ENCODE peak calls at places on chromosomes 2 and 18, in eight cellular contexts. V is K562, G is HCT116, I is H1, M is GM23338, T is HepG2, Q is GM12878, J is endothelial cell of umbilical vein. P is an unnamed sample.

GRCh38 chr18:69954719-69955118 is 7.0 kb upstream of the CD226 start:
- DNase-seq in V (no peak), G (no peak), I (no peak), M (no peak), T (no peak), Q (no peak), J (no peak), P (no peak)

GRCh38 chr18:37425182-37425581 is 140.4 kb downstream of the CELF4 start:
- DNase-seq in V (no peak), G (no peak), I (no peak), M (no peak), T (no peak), Q (no peak), J (no peak), P (peak)

GRCh38 chr2:64228126-64228678 is 84.0 kb upstream of the PELI1 start:
- DNase-seq in V (peak), G (peak), I (peak), M (peak), T (peak), Q (peak), J (peak), P (peak)

GRCh38 chr2:231718799-231719198 is 10.5 kb downstream of the PTMA start:
- DNase-seq in V (no peak), G (no peak), I (no peak), M (no peak), T (no peak), Q (no peak), J (no peak), P (no peak)

GRCh38 chr2:233441161-233442027 is 87.1 kb downstream of the DGKD start:
- DNase-seq in V (no peak), G (no peak), I (no peak), M (no peak), T (no peak), Q (no peak), J (no peak), P (no peak)

GRCh38 chr2:197599285-197599965 is 76.0 kb downstream of the RFTN2 start:
- DNase-seq in V (peak), G (peak), I (no peak), M (peak), T (peak), Q (no peak), J (peak), P (no peak)

GRCh38 chr2:217481577-217481976 is 521.2 kb downstream of the TNS1 start:
- DNase-seq in V (no peak), G (no peak), I (no peak), M (no peak), T (no peak), Q (no peak), J (no peak), P (no peak)

GRCh38 chr2:209549589-209549988 is 125.7 kb downstream of the MAP2 start:
- DNase-seq in V (no peak), G (no peak), I (no peak), M (no peak), T (no peak), Q (no peak), J (no peak), P (no peak)

GRCh38 chr2:191462370-191462769 is 215.6 kb upstream of the NABP1 start:
- DNase-seq in V (no peak), G (no peak), I (no peak), M (no peak), T (no peak), Q (no peak), J (no peak), P (no peak)

GRCh38 chr2:155060906-155061305 is 362.4 kb downstream of the KCNJ3 start:
- DNase-seq in V (no peak), G (no peak), I (no peak), M (no peak), T (no peak), Q (no peak), J (no peak), P (no peak)

DNA sequence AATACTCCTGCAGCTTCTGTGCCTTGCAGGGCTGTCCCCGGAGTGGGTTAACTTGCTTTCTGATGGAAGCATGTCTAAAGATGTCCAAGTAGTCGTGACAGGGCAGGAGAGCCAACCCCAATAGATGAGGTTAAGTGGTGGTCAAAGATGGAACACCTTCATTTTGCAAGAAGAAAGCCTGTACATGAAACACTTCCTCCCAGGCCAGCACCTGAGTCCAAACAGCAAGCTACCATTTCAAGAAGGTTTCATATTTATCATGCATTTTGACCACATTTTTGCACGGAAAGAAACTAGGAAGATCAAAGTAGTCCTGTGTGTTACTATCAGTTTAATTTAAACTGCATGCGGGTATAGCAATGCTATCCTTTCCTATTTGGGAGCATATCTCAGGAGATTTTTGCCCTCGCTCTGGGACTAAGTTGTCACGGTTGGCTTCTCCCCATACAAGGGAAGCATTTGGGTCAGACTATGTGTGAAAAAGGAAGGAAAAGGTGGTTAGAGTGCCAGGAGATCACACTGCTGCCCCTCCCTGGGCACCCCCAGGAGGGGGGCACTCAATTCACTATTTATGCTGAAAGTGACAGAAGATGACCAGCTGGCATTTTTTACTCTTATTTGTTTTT is 187.6 kb downstream of the ZNF521 start:
- DNase-seq in V (no peak), G (no peak), I (no peak), M (no peak), T (no peak), Q (no peak), J (no peak), P (no peak)
- H3K4me3 ChIP-seq in V (no peak), G (no peak), I (no peak), M (no peak), T (no peak), Q (peak), J (peak), P (no peak)

GRCh38 chr2:207256476-207257207 is 90.9 kb upstream of the KLF7 start:
- DNase-seq in V (no peak), G (no peak), I (no peak), M (no peak), T (no peak), Q (no peak), J (no peak), P (no peak)
- TF ChIP-seq POLR2AphosphoS5 in V (no peak), G (no peak), I (no peak), M (no peak), T (no peak), Q (no peak), J (no peak), P (no peak)

GRCh38 chr18:33577688-33578370 is at the start of gene ASXL3:
- DNase-seq in V (no peak), G (no peak), I (peak), M (peak), T (no peak), Q (no peak), J (peak), P (no peak)
- TF ChIP-seq EZH2 in V (no peak), G (no peak), I (no peak), M (no peak), T (peak), Q (no peak), J (no peak), P (no peak)

DNA sequence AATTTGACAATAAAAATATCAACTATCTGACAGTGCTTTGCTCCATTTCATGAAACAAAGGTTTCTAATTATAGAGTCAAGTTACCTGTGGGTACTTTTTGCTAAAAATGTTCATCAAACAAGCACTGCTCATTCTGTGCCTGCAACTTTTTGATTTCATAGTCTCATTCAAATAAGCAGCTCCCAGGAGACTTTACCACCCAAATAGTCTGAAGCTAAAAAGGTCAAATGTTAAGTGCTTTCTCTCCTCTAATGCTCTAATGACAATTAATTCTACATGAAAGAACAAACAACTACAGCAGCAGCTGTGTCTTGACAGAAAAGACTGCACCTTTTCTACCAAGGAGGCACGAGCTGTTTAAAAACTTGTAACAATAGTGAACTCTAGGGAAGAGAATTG is 65.3 kb downstream of the CCDC93 start:
- DNase-seq in V (no peak), G (no peak), I (no peak), M (no peak), T (no peak), Q (no peak), J (no peak), P (no peak)
- H3K4me3 ChIP-seq in V (no peak), G (no peak), I (no peak), M (no peak), T (no peak), Q (no peak), J (no peak), P (no peak)

P was measured in SK-N-MC.